ENCODE peak calls at places on chromosomes 2 and 18, in four cellular contexts. One of them, this sample, is unnamed.

GRCh38 chr2:204343685-204344084 is 201.6 kb upstream of the PARD3B start:
- DNase-seq in Caki2: no peak
- DNase-seq in tibial nerve: no peak
- DNase-seq in aorta: no peak
- DNase-seq in this sample: no peak

GRCh38 chr2:162591403-162592083 is 247.0 kb downstream of the KCNH7 start:
- DNase-seq in Caki2: no peak
- DNase-seq in tibial nerve: no peak
- DNase-seq in aorta: no peak
- DNase-seq in this sample: no peak

GRCh38 chr2:201358684-201359083 is 1.5 kb upstream of the FLACC1 start:
- DNase-seq in Caki2: no peak
- DNase-seq in tibial nerve: no peak
- DNase-seq in aorta: no peak
- DNase-seq in this sample: no peak

GRCh38 chr2:102717308-102718018 is 44.4 kb upstream of the TMEM182 start:
- DNase-seq in Caki2: no peak
- DNase-seq in tibial nerve: no peak
- DNase-seq in aorta: no peak
- DNase-seq in this sample: no peak

GRCh38 chr2:40488101-40488598 is 36.3 kb upstream of the SLC8A1 start:
- DNase-seq in Caki2: peak
- DNase-seq in tibial nerve: no peak
- DNase-seq in aorta: no peak
- DNase-seq in this sample: no peak

GRCh38 chr2:170525566-170525900 is 189.6 kb upstream of the SP5 start:
- DNase-seq in Caki2: peak
- DNase-seq in tibial nerve: peak
- DNase-seq in aorta: peak
- DNase-seq in this sample: no peak

GRCh38 chr2:61855178-61855523 is 1.3 kb upstream of the FAM161A start:
- DNase-seq in Caki2: no peak
- DNase-seq in tibial nerve: no peak
- DNase-seq in aorta: no peak
- DNase-seq in this sample: no peak

GRCh38 chr18:78898635-78899034 is 81.0 kb upstream of the SALL3 start:
- DNase-seq in Caki2: no peak
- DNase-seq in tibial nerve: no peak
- DNase-seq in aorta: no peak
- DNase-seq in this sample: no peak

GRCh38 chr18:62450546-62451395 is 72.1 kb upstream of the ZCCHC2 start:
- DNase-seq in Caki2: peak
- DNase-seq in tibial nerve: peak
- DNase-seq in aorta: peak
- DNase-seq in this sample: peak

GRCh38 chr2:176161817-176162626 is 4.9 kb downstream of the HOXD3 start:
- DNase-seq in Caki2: no peak
- DNase-seq in tibial nerve: no peak
- DNase-seq in aorta: no peak
- DNase-seq in this sample: peak

GRCh38 chr2:181805228-181806038 is 86.1 kb upstream of the ITPRID2 start:
- DNase-seq in Caki2: peak
- DNase-seq in tibial nerve: no peak
- DNase-seq in aorta: no peak
- DNase-seq in this sample: no peak

GRCh38 chr2:65070172-65070830 is 14.1 kb downstream of the CEP68 start:
- DNase-seq in Caki2: peak
- DNase-seq in tibial nerve: no peak
- DNase-seq in aorta: no peak
- DNase-seq in this sample: no peak

GRCh38 chr2:176109226-176109954 is 2.3 kb downstream of the HOXD11 start:
- DNase-seq in Caki2: no peak
- DNase-seq in tibial nerve: no peak
- DNase-seq in aorta: no peak
- DNase-seq in this sample: no peak

GRCh38 chr2:104658149-104658839 is 195.6 kb upstream of the POU3F3 start:
- DNase-seq in Caki2: no peak
- DNase-seq in tibial nerve: peak
- DNase-seq in aorta: peak
- DNase-seq in this sample: peak

GRCh38 chr2:85259865-85260264 is 67.9 kb downstream of the TGOLN2 start:
- DNase-seq in Caki2: no peak
- DNase-seq in tibial nerve: no peak
- DNase-seq in aorta: no peak
- DNase-seq in this sample: no peak

GRCh38 chr2:215427585-215427984 is 8.3 kb downstream of the FN1 start:
- DNase-seq in Caki2: no peak
- DNase-seq in tibial nerve: no peak
- DNase-seq in aorta: no peak
- DNase-seq in this sample: no peak

GRCh38 chr18:54713386-54713785 is 114.9 kb upstream of the RAB27B start:
- DNase-seq in Caki2: no peak
- DNase-seq in tibial nerve: no peak
- DNase-seq in aorta: no peak
- DNase-seq in this sample: no peak

GRCh38 chr18:51100371-51101000 is 70.5 kb downstream of the SMAD4 start:
- DNase-seq in Caki2: no peak
- DNase-seq in tibial nerve: no peak
- DNase-seq in aorta: peak
- DNase-seq in this sample: no peak